ENCODE peak calls at places on chromosomes 6 and 20, in nine cellular contexts. One of them, this sample, is unnamed.

GRCh38 chr6:37113976-37114375 is 56.0 kb upstream of the PIM1 start:
- DNase-seq in stimulated activated CD8-positive, alpha-beta memory T cell treated with anti-CD3 and anti-CD28 coated beads, Interleukin-4, amount 100 ng/mL, for 24 hours: no peak
- DNase-seq in activated CD4-positive, alpha-beta T cell treated with anti-CD3 and anti-CD28 coated beads for 24 hours: no peak
- DNase-seq in substantia nigra: no peak
- DNase-seq in NCI-H2029: no peak
- DNase-seq in choroid plexus epithelial cell: no peak
- DNase-seq in testis: no peak
- DNase-seq in hippocampal formation: no peak
- DNase-seq in activated T-helper 2 cell treated with anti-CD3 and anti-CD28 coated beads, Interferon-gamma antibody, Interleukin-2, Interleukin-4, amounts not matched to agents 10 μg/mL and 5 μg/mL and 100 μg/mL, durations not matched to agents 14 hours and 24 hours and 36 hours: no peak
- DNase-seq in this sample: no peak

GRCh38 chr20:58458342-58459057 is 56.7 kb downstream of the APCDD1L start:
- DNase-seq in stimulated activated CD8-positive, alpha-beta memory T cell treated with anti-CD3 and anti-CD28 coated beads, Interleukin-4, amount 100 ng/mL, for 24 hours: no peak
- DNase-seq in activated CD4-positive, alpha-beta T cell treated with anti-CD3 and anti-CD28 coated beads for 24 hours: no peak
- DNase-seq in substantia nigra: no peak
- DNase-seq in NCI-H2029: no peak
- DNase-seq in choroid plexus epithelial cell: peak; percentile 53
- DNase-seq in testis: no peak
- DNase-seq in hippocampal formation: no peak
- DNase-seq in activated T-helper 2 cell treated with anti-CD3 and anti-CD28 coated beads, Interferon-gamma antibody, Interleukin-2, Interleukin-4, amounts not matched to agents 10 μg/mL and 5 μg/mL and 100 μg/mL, durations not matched to agents 14 hours and 24 hours and 36 hours: no peak
- DNase-seq in this sample: no peak

GRCh38 chr6:44297063-44298038 is 15.8 kb downstream of the AARS2 start:
- DNase-seq in stimulated activated CD8-positive, alpha-beta memory T cell treated with anti-CD3 and anti-CD28 coated beads, Interleukin-4, amount 100 ng/mL, for 24 hours: peak; percentile 36
- DNase-seq in activated CD4-positive, alpha-beta T cell treated with anti-CD3 and anti-CD28 coated beads for 24 hours: peak; percentile 55
- DNase-seq in substantia nigra: peak; percentile 14
- DNase-seq in NCI-H2029: no peak
- DNase-seq in choroid plexus epithelial cell: peak; percentile 39
- DNase-seq in testis: peak; percentile 62
- DNase-seq in hippocampal formation: no peak
- DNase-seq in activated T-helper 2 cell treated with anti-CD3 and anti-CD28 coated beads, Interferon-gamma antibody, Interleukin-2, Interleukin-4, amounts not matched to agents 10 μg/mL and 5 μg/mL and 100 μg/mL, durations not matched to agents 14 hours and 24 hours and 36 hours: peak; percentile 31
- DNase-seq in this sample: peak; percentile 39

GRCh38 chr20:37378785-37379598 is 33.1 kb downstream of the SRC start:
- DNase-seq in stimulated activated CD8-positive, alpha-beta memory T cell treated with anti-CD3 and anti-CD28 coated beads, Interleukin-4, amount 100 ng/mL, for 24 hours: no peak
- DNase-seq in activated CD4-positive, alpha-beta T cell treated with anti-CD3 and anti-CD28 coated beads for 24 hours: no peak
- DNase-seq in substantia nigra: no peak
- DNase-seq in NCI-H2029: peak; percentile 16
- DNase-seq in choroid plexus epithelial cell: peak; percentile 29
- DNase-seq in testis: no peak
- DNase-seq in hippocampal formation: no peak
- DNase-seq in activated T-helper 2 cell treated with anti-CD3 and anti-CD28 coated beads, Interferon-gamma antibody, Interleukin-2, Interleukin-4, amounts not matched to agents 10 μg/mL and 5 μg/mL and 100 μg/mL, durations not matched to agents 14 hours and 24 hours and 36 hours: no peak
- DNase-seq in this sample: no peak

GRCh38 chr6:137894779-137895385 is 27.8 kb downstream of the TNFAIP3 start:
- DNase-seq in stimulated activated CD8-positive, alpha-beta memory T cell treated with anti-CD3 and anti-CD28 coated beads, Interleukin-4, amount 100 ng/mL, for 24 hours: no peak
- DNase-seq in activated CD4-positive, alpha-beta T cell treated with anti-CD3 and anti-CD28 coated beads for 24 hours: no peak
- DNase-seq in substantia nigra: no peak
- DNase-seq in NCI-H2029: no peak
- DNase-seq in choroid plexus epithelial cell: peak; percentile 45
- DNase-seq in testis: no peak
- DNase-seq in hippocampal formation: no peak
- DNase-seq in activated T-helper 2 cell treated with anti-CD3 and anti-CD28 coated beads, Interferon-gamma antibody, Interleukin-2, Interleukin-4, amounts not matched to agents 10 μg/mL and 5 μg/mL and 100 μg/mL, durations not matched to agents 14 hours and 24 hours and 36 hours: no peak
- DNase-seq in this sample: no peak

GRCh38 chr6:111718326-111718725 is 112.6 kb upstream of the TRAF3IP2 start:
- DNase-seq in stimulated activated CD8-positive, alpha-beta memory T cell treated with anti-CD3 and anti-CD28 coated beads, Interleukin-4, amount 100 ng/mL, for 24 hours: no peak
- DNase-seq in activated CD4-positive, alpha-beta T cell treated with anti-CD3 and anti-CD28 coated beads for 24 hours: no peak
- DNase-seq in substantia nigra: no peak
- DNase-seq in NCI-H2029: no peak
- DNase-seq in choroid plexus epithelial cell: no peak
- DNase-seq in testis: no peak
- DNase-seq in hippocampal formation: no peak
- DNase-seq in activated T-helper 2 cell treated with anti-CD3 and anti-CD28 coated beads, Interferon-gamma antibody, Interleukin-2, Interleukin-4, amounts not matched to agents 10 μg/mL and 5 μg/mL and 100 μg/mL, durations not matched to agents 14 hours and 24 hours and 36 hours: no peak
- DNase-seq in this sample: no peak

GRCh38 chr6:12009904-12010634 is 2.0 kb upstream of the HIVEP1 start:
- DNase-seq in stimulated activated CD8-positive, alpha-beta memory T cell treated with anti-CD3 and anti-CD28 coated beads, Interleukin-4, amount 100 ng/mL, for 24 hours: no peak
- DNase-seq in activated CD4-positive, alpha-beta T cell treated with anti-CD3 and anti-CD28 coated beads for 24 hours: no peak
- DNase-seq in substantia nigra: no peak
- DNase-seq in NCI-H2029: no peak
- DNase-seq in choroid plexus epithelial cell: peak; percentile 59
- DNase-seq in testis: no peak
- DNase-seq in hippocampal formation: no peak
- DNase-seq in activated T-helper 2 cell treated with anti-CD3 and anti-CD28 coated beads, Interferon-gamma antibody, Interleukin-2, Interleukin-4, amounts not matched to agents 10 μg/mL and 5 μg/mL and 100 μg/mL, durations not matched to agents 14 hours and 24 hours and 36 hours: no peak
- DNase-seq in this sample: no peak

GRCh38 chr6:55617272-55617671 is 38.3 kb upstream of the HMGCLL1 start:
- DNase-seq in stimulated activated CD8-positive, alpha-beta memory T cell treated with anti-CD3 and anti-CD28 coated beads, Interleukin-4, amount 100 ng/mL, for 24 hours: no peak
- DNase-seq in activated CD4-positive, alpha-beta T cell treated with anti-CD3 and anti-CD28 coated beads for 24 hours: no peak
- DNase-seq in substantia nigra: no peak
- DNase-seq in NCI-H2029: no peak
- DNase-seq in choroid plexus epithelial cell: peak; percentile 76
- DNase-seq in testis: peak; percentile 62
- DNase-seq in hippocampal formation: no peak
- DNase-seq in activated T-helper 2 cell treated with anti-CD3 and anti-CD28 coated beads, Interferon-gamma antibody, Interleukin-2, Interleukin-4, amounts not matched to agents 10 μg/mL and 5 μg/mL and 100 μg/mL, durations not matched to agents 14 hours and 24 hours and 36 hours: no peak
- DNase-seq in this sample: peak; percentile 6

GRCh38 chr6:19852090-19852457 is 14.9 kb downstream of the ID4 start:
- DNase-seq in stimulated activated CD8-positive, alpha-beta memory T cell treated with anti-CD3 and anti-CD28 coated beads, Interleukin-4, amount 100 ng/mL, for 24 hours: no peak
- DNase-seq in activated CD4-positive, alpha-beta T cell treated with anti-CD3 and anti-CD28 coated beads for 24 hours: no peak
- DNase-seq in substantia nigra: no peak
- DNase-seq in NCI-H2029: no peak
- DNase-seq in choroid plexus epithelial cell: no peak
- DNase-seq in testis: no peak
- DNase-seq in hippocampal formation: no peak
- DNase-seq in activated T-helper 2 cell treated with anti-CD3 and anti-CD28 coated beads, Interferon-gamma antibody, Interleukin-2, Interleukin-4, amounts not matched to agents 10 μg/mL and 5 μg/mL and 100 μg/mL, durations not matched to agents 14 hours and 24 hours and 36 hours: no peak
- DNase-seq in this sample: no peak

GRCh38 chr6:107641500-107641931 is 151.6 kb downstream of the SOBP start:
- DNase-seq in stimulated activated CD8-positive, alpha-beta memory T cell treated with anti-CD3 and anti-CD28 coated beads, Interleukin-4, amount 100 ng/mL, for 24 hours: no peak
- DNase-seq in activated CD4-positive, alpha-beta T cell treated with anti-CD3 and anti-CD28 coated beads for 24 hours: no peak
- DNase-seq in substantia nigra: peak; percentile 42
- DNase-seq in NCI-H2029: no peak
- DNase-seq in choroid plexus epithelial cell: no peak
- DNase-seq in testis: no peak
- DNase-seq in hippocampal formation: peak; percentile 33
- DNase-seq in activated T-helper 2 cell treated with anti-CD3 and anti-CD28 coated beads, Interferon-gamma antibody, Interleukin-2, Interleukin-4, amounts not matched to agents 10 μg/mL and 5 μg/mL and 100 μg/mL, durations not matched to agents 14 hours and 24 hours and 36 hours: no peak
- DNase-seq in this sample: no peak

GRCh38 chr6:166775180-166775922 is 148.3 kb upstream of the RPS6KA2 start:
- DNase-seq in stimulated activated CD8-positive, alpha-beta memory T cell treated with anti-CD3 and anti-CD28 coated beads, Interleukin-4, amount 100 ng/mL, for 24 hours: peak; percentile 33
- DNase-seq in activated CD4-positive, alpha-beta T cell treated with anti-CD3 and anti-CD28 coated beads for 24 hours: peak; percentile 39
- DNase-seq in substantia nigra: peak; percentile 25
- DNase-seq in NCI-H2029: peak; percentile 63
- DNase-seq in choroid plexus epithelial cell: peak; percentile 86
- DNase-seq in testis: peak; percentile 87
- DNase-seq in hippocampal formation: peak; percentile 66
- DNase-seq in activated T-helper 2 cell treated with anti-CD3 and anti-CD28 coated beads, Interferon-gamma antibody, Interleukin-2, Interleukin-4, amounts not matched to agents 10 μg/mL and 5 μg/mL and 100 μg/mL, durations not matched to agents 14 hours and 24 hours and 36 hours: peak; percentile 35
- DNase-seq in this sample: peak; percentile 12

GRCh38 chr6:167565388-167565787 is 240.5 kb downstream of the TTLL2 start:
- DNase-seq in stimulated activated CD8-positive, alpha-beta memory T cell treated with anti-CD3 and anti-CD28 coated beads, Interleukin-4, amount 100 ng/mL, for 24 hours: no peak
- DNase-seq in activated CD4-positive, alpha-beta T cell treated with anti-CD3 and anti-CD28 coated beads for 24 hours: no peak
- DNase-seq in substantia nigra: no peak
- DNase-seq in NCI-H2029: no peak
- DNase-seq in choroid plexus epithelial cell: no peak
- DNase-seq in testis: peak; percentile 14
- DNase-seq in hippocampal formation: no peak
- DNase-seq in activated T-helper 2 cell treated with anti-CD3 and anti-CD28 coated beads, Interferon-gamma antibody, Interleukin-2, Interleukin-4, amounts not matched to agents 10 μg/mL and 5 μg/mL and 100 μg/mL, durations not matched to agents 14 hours and 24 hours and 36 hours: no peak
- DNase-seq in this sample: no peak

This sample was measured in NCI-H510A.